ENCODE peak calls at places on chromosomes 13 and 19, in five cellular contexts. M, F, G, W and S are unnamed samples.

GRCh38 chr19:50658438-50659317 is 9.4 kb downstream of the C19orf81 start:
- DNase-seq in M (peak; percentile 96), F (peak; percentile 75), G (peak; percentile 59), W (no peak), S (peak; percentile 76)

GRCh38 chr19:36266375-36266961 is 51.6 kb downstream of the ZNF146 start:
- DNase-seq in M (no peak), F (peak; percentile 81), G (no peak), W (no peak), S (no peak)

GRCh38 chr13:34349091-34349722 is 531.3 kb downstream of the RFC3 start:
- DNase-seq in M (no peak), F (peak; percentile 31), G (no peak), W (no peak), S (peak; percentile 73)

GRCh38 chr13:110705826-110706569 is at the start of gene CARS2:
- DNase-seq in M (peak; percentile 99), F (peak; percentile 96), G (peak; percentile 93), W (peak; percentile 89), S (peak; percentile 98)

GRCh38 chr19:34639491-34640085 is 37.4 kb downstream of the SCGB2B2 start:
- DNase-seq in M (no peak), F (no peak), G (peak; percentile 42), W (peak; percentile 15), S (no peak)

GRCh38 chr19:400976-401835 is 7.7 kb downstream of the C2CD4C start:
- DNase-seq in M (no peak), F (no peak), G (no peak), W (no peak), S (peak; percentile 51)

GRCh38 chr19:41192574-41193419 is at the start of gene CYP2S1:
- DNase-seq in M (peak; percentile 77), F (no peak), G (peak; percentile 17), W (no peak), S (no peak)

GRCh38 chr19:7349961-7350711 is 1.4 kb downstream of the ARHGEF18 start:
- DNase-seq in M (no peak), F (no peak), G (no peak), W (no peak), S (no peak)

GRCh38 chr19:39563408-39563807 is 23.4 kb upstream of the EID2 start:
- DNase-seq in M (no peak), F (no peak), G (no peak), W (no peak), S (no peak)

GRCh38 chr19:29467824-29468401 is 57.9 kb upstream of the VSTM2B start:
- DNase-seq in M (no peak), F (no peak), G (no peak), W (no peak), S (no peak)

GRCh38 chr13:20353973-20354372 is 121.9 kb upstream of the GJB6 start:
- DNase-seq in M (no peak), F (no peak), G (no peak), W (no peak), S (no peak)

GRCh38 chr13:38538412-38538811 is 148.5 kb upstream of the FREM2 start:
- DNase-seq in M (no peak), F (no peak), G (no peak), W (no peak), S (no peak)

GRCh38 chr19:16470911-16471811 is 609 bp downstream of the EPS15L1 start:
- DNase-seq in M (no peak), F (peak; percentile 30), G (peak; percentile 15), W (no peak), S (no peak)

GRCh38 chr13:28001837-28002473 is 13.5 kb upstream of the URAD start:
- DNase-seq in M (no peak), F (no peak), G (no peak), W (no peak), S (no peak)

GRCh38 chr13:41648314-41648935 is 191.1 kb downstream of the RGCC start:
- DNase-seq in M (no peak), F (no peak), G (no peak), W (no peak), S (no peak)

GRCh38 chr19:49894011-49894664 is 2.5 kb downstream of the IL4I1 start:
- DNase-seq in M (no peak), F (no peak), G (no peak), W (no peak), S (no peak)

GRCh38 chr19:41352609-41353465 is 885 bp downstream of the TGFB1 start:
- DNase-seq in M (peak; percentile 80), F (peak; percentile 72), G (peak; percentile 75), W (no peak), S (peak; percentile 87)

GRCh38 chr13:102852556-102852955 is 6.7 kb downstream of the ERCC5 start:
- DNase-seq in M (no peak), F (no peak), G (no peak), W (no peak), S (no peak)

GRCh38 chr19:4878491-4878968 is 11.1 kb upstream of the PLIN3 start:
- DNase-seq in M (peak; percentile 51), F (no peak), G (no peak), W (no peak), S (peak; percentile 72)

GRCh38 chr13:95948646-95949045 is 104.6 kb downstream of the UGGT2 start:
- DNase-seq in M (no peak), F (no peak), G (no peak), W (no peak), S (no peak)

GRCh38 chr13:44172411-44172810 is 201.2 kb upstream of the SERP2 start:
- DNase-seq in M (no peak), F (no peak), G (no peak), W (no peak), S (no peak)

GRCh38 chr19:8306235-8307054 is 1.7 kb downstream of the CD320 start:
- DNase-seq in M (no peak), F (no peak), G (no peak), W (no peak), S (peak; percentile 39)

GRCh38 chr13:28159057-28159456 is 20.7 kb downstream of the PAN3 start:
- DNase-seq in M (no peak), F (no peak), G (no peak), W (no peak), S (no peak)

GRCh38 chr19:18097217-18097992 is at the start of gene MAST3:
- DNase-seq in M (peak; percentile 88), F (peak; percentile 84), G (peak; percentile 90), W (peak; percentile 8), S (peak; percentile 93)

GRCh38 chr13:81738364-81738763 is 1397.4 kb upstream of the SPRY2 start:
- DNase-seq in M (no peak), F (no peak), G (no peak), W (no peak), S (no peak)

GRCh38 chr19:45645068-45645630 is 6.0 kb upstream of the EML2 start:
- DNase-seq in M (no peak), F (no peak), G (no peak), W (no peak), S (no peak)

GRCh38 chr19:40348961-40349507 is 539 bp downstream of the PLD3 start:
- DNase-seq in M (no peak), F (no peak), G (no peak), W (no peak), S (no peak)

GRCh38 chr13:20410726-20411125 is 114.9 kb downstream of the CRYL1 start:
- DNase-seq in M (no peak), F (no peak), G (no peak), W (no peak), S (no peak)

GRCh38 chr19:15449620-15450527 is at the start of gene WIZ:
- DNase-seq in M (peak; percentile 89), F (peak; percentile 89), G (peak; percentile 87), W (no peak), S (peak; percentile 94)